ENCODE peak calls at places on chromosomes 11 and 22, in seven cellular contexts. M is uterus, I is HL-60, G is IMR-90, O is GM12878, C is mammary epithelial cell, Z is tibial artery. K is an unnamed sample.

GRCh38 chr11:20154381-20154780 is 5.9 kb downstream of the DBX1 start:
- DNase-seq in O (no peak), I (no peak), Z (no peak), C (no peak), M (no peak), G (no peak), K (no peak)

GRCh38 chr11:107591446-107592236 is 694 bp downstream of the ELMOD1 start:
- DNase-seq in O (no peak), C (peak), I (no peak), G (no peak), Z (no peak), M (no peak), K (peak)

GRCh38 chr11:2221591-2221990 is 48.8 kb downstream of the ASCL2 start:
- DNase-seq in G (no peak), C (no peak), M (no peak), O (no peak), I (no peak), Z (no peak), K (no peak)

GRCh38 chr11:14974723-14975587 is 2.8 kb upstream of the CALCA start:
- DNase-seq in O (no peak), I (no peak), M (no peak), Z (no peak), C (peak), G (peak), K (peak)

GRCh38 chr22:45831394-45831793 is 145.6 kb downstream of the WNT7B start:
- DNase-seq in O (no peak), C (no peak), Z (no peak), I (no peak), G (peak), M (no peak), K (no peak)

GRCh38 chr11:112579282-112579681 is 318.6 kb upstream of the PLET1 start:
- DNase-seq in G (no peak), Z (no peak), O (no peak), I (no peak), M (no peak), C (no peak), K (no peak)

GRCh38 chr11:12673924-12674570 is at the start of gene TEAD1:
- DNase-seq in C (peak), M (peak), Z (peak), I (peak), O (no peak), G (peak), K (peak)

GRCh38 chr11:110966131-110966530 is 253.9 kb upstream of the ARHGAP20 start:
- DNase-seq in I (no peak), G (no peak), M (no peak), Z (no peak), C (no peak), O (no peak), K (no peak)

GRCh38 chr11:109362059-109362458 is 59.9 kb upstream of the C11orf87 start:
- DNase-seq in M (no peak), I (no peak), C (no peak), O (no peak), Z (no peak), G (peak), K (no peak)

GRCh38 chr11:34250732-34251639 is 106.8 kb downstream of the ABTB2 start:
- DNase-seq in I (peak), O (no peak), G (peak), Z (peak), M (peak), C (peak), K (peak)

GRCh38 chr11:34168642-34169051 is 63.2 kb downstream of the NAT10 start:
- DNase-seq in I (no peak), O (no peak), G (peak), Z (no peak), M (peak), C (no peak), K (no peak)

GRCh38 chr22:31347251-31348008 is 1.3 kb upstream of the PATZ1 start:
- DNase-seq in I (peak), O (no peak), G (peak), M (peak), C (peak), Z (peak), K (peak)

GRCh38 chr11:66311965-66312548 is 4.8 kb downstream of the CD248 start:
- DNase-seq in C (peak), G (peak), M (peak), O (peak), Z (peak), I (peak), K (peak)

GRCh38 chr22:29380856-29381255 is 7.5 kb downstream of the AP1B1 start:
- DNase-seq in G (no peak), M (no peak), Z (no peak), I (no peak), C (no peak), O (no peak), K (no peak)

GRCh38 chr11:116811194-116811593 is 11.9 kb downstream of the APOA4 start:
- DNase-seq in G (no peak), I (no peak), O (no peak), Z (no peak), C (no peak), M (no peak), K (no peak)

GRCh38 chr11:125253795-125254525 is 89.4 kb downstream of the PKNOX2 start:
- DNase-seq in M (no peak), O (no peak), C (no peak), I (no peak), Z (no peak), G (no peak), K (no peak)

GRCh38 chr22:43273902-43274484 is 69.2 kb downstream of the SCUBE1 start:
- DNase-seq in Z (peak), C (peak), M (peak), G (peak), O (peak), I (peak), K (peak)

GRCh38 chr11:94132823-94133408 is 4.3 kb downstream of the PANX1 start:
- DNase-seq in Z (no peak), G (no peak), C (no peak), I (no peak), M (no peak), O (no peak), K (no peak)

GRCh38 chr22:27435839-27436581 is 365.5 kb downstream of the MN1 start:
- DNase-seq in Z (peak), O (no peak), G (peak), C (no peak), M (peak), I (no peak), K (no peak)

GRCh38 chr22:49693416-49693815 is 134.3 kb downstream of the BRD1 start:
- DNase-seq in I (no peak), G (no peak), M (no peak), O (no peak), Z (no peak), C (no peak), K (no peak)

GRCh38 chr11:21895686-21896085 is 297.2 kb upstream of the ANO5 start:
- DNase-seq in Z (no peak), G (no peak), O (no peak), C (no peak), I (no peak), M (no peak), K (no peak)

GRCh38 chr11:70265341-70265740 is 5.1 kb upstream of the PPFIA1 start:
- DNase-seq in C (no peak), Z (no peak), O (no peak), I (no peak), G (no peak), M (no peak), K (peak)

GRCh38 chr11:119085523-119085878 is 820 bp downstream of the HMBS start:
- DNase-seq in C (no peak), Z (no peak), I (no peak), G (no peak), O (no peak), M (no peak), K (no peak)

GRCh38 chr11:62665630-62666258 is 632 bp downstream of the CSKMT start:
- DNase-seq in C (no peak), Z (peak), M (peak), G (peak), O (no peak), I (peak), K (peak)

GRCh38 chr22:18035740-18036139 is 11.4 kb upstream of the MICAL3 start:
- DNase-seq in O (no peak), G (peak), M (no peak), Z (no peak), I (no peak), C (peak), K (no peak)

GRCh38 chr22:31836010-31836409 is 82.2 kb downstream of the DEPDC5 start:
- DNase-seq in G (no peak), M (no peak), O (no peak), I (no peak), Z (no peak), C (no peak), K (no peak)

GRCh38 chr11:77142091-77142975 is 14.3 kb downstream of the MYO7A start:
- DNase-seq in G (no peak), M (no peak), C (no peak), O (no peak), I (no peak), Z (no peak), K (peak)

GRCh38 chr11:103051986-103052385 is 40.0 kb downstream of the DCUN1D5 start:
- DNase-seq in Z (no peak), O (no peak), I (no peak), C (no peak), G (peak), M (no peak), K (no peak)

DNA sequence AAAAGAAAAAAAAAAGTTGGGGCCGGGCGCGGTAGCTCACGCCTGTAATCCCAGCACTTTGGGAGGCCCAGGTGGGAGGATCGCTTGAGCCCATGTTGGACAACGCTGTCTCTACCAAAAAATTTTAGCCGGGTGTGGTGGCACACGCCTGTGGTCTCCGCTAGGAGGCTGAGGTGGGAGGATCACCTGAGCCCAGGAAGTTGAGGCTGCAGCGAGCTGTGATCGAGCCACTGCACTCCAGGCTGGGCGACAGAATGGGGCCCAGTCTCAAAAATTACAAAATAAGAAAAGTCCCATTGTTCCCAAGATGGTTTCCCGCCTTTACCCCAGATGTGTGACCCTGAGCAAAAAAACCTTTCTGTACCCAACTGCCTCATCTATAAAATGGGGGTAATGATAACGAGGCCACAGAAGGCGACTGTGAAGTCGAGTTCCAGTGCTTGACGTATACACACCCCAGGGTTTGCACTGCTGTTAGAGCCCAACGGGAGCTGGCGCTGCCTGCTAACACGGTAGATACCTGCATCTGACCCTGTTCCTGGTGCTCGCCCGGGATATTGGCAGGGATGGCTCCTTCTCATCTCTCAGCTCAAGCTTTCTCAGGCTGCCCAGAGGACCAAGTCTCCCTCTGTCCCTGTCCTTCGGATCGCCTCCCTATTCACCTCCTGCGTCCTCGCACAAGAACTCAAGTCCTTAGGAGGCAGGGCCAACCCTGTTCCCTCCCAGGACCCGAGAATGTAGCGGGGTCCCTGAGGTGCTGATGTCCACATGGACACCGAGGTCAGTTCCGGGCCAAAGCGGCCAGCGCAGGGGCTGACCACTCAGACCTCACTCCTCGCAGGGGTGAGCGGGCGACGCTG is 1.1 kb upstream of the RPLP2 start:
- DNase-seq in M (no peak), I (no peak), O (no peak), G (no peak), Z (no peak), C (no peak), K (peak)
- TF ChIP-seq CTCF in M (no peak), I (no peak), O (peak), G (no peak), Z (no peak), C (no peak), K (peak)

GRCh38 chr22:33166206-33166605 is 108.0 kb upstream of the SYN3 start:
- DNase-seq in G (no peak), I (no peak), Z (no peak), M (no peak), C (no peak), O (no peak), K (no peak)

GRCh38 chr22:33162196-33162595 is 104.0 kb upstream of the SYN3 start:
- DNase-seq in M (no peak), C (no peak), G (no peak), O (no peak), I (no peak), Z (no peak), K (no peak)

GRCh38 chr22:33163815-33164214 is 105.6 kb upstream of the SYN3 start:
- DNase-seq in O (no peak), I (no peak), G (no peak), Z (no peak), M (no peak), C (no peak), K (no peak)

GRCh38 chr22:33167998-33168397 is 109.8 kb upstream of the SYN3 start:
- DNase-seq in C (no peak), O (no peak), I (no peak), M (no peak), Z (no peak), G (no peak), K (no peak)
- H3K4me3 ChIP-seq in C (no peak), O (no peak), I (no peak), M (no peak), Z (no peak), G (no peak), K (no peak)

GRCh38 chr11:67583319-67584204 is at the start of gene GSTP1:
- DNase-seq in Z (peak), I (peak), G (peak), M (peak), O (no peak), C (peak), K (peak)

GRCh38 chr11:67584205-67584880 is 731 bp downstream of the GSTP1 start:
- DNase-seq in I (peak), G (peak), Z (peak), O (no peak), C (peak), M (peak), K (peak)

GRCh38 chr11:67585911-67586310 is 2.3 kb downstream of the GSTP1 start:
- DNase-seq in G (no peak), C (no peak), I (no peak), M (no peak), Z (no peak), O (no peak), K (no peak)

GRCh38 chr11:67586568-67587250 is 3.1 kb downstream of the GSTP1 start:
- DNase-seq in Z (no peak), M (no peak), I (no peak), O (no peak), C (no peak), G (no peak), K (no peak)

DNA sequence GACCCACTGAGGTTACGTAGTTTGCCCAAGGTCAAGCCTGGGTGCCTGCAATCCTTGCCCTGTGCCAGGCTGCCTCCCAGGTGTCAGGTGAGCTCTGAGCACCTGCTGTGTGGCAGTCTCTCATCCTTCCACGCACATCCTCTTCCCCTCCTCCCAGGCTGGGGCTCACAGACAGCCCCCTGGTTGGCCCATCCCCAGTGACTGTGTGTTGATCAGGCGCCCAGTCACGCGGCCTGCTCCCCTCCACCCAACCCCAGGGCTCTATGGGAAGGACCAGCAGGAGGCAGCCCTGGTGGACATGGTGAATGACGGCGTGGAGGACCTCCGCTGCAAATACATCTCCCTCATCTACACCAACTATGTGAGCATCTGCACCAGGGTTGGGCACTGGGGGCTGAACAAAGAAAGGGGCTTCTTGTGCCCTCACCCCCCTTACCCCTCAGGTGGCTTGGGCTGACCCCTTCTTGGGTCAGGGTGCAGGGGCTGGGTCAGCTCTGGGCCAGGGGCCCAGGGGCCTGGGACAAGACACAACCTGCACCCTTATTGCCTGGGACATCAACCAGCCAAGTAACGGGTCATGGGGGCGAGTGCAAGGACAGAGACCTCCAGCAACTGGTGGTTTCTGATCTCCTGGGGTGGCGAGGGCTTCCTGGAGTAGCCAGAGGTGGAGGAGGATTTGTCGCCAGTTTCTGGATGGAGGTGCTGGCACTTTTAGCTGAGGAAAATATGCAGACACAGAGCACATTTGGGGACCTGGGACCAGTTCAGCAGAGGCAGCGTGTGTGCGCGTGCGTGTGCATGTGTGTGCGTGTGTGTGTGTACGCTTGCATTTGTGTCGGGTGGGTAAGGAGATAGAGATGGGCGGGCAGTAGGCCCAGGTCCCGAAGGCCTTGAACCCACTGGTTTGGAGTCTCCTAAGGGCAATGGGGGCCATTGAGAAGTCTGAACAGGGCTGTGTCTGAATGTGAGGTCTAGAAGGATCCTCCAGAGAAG is 1.6 kb downstream of the GSTP1 start:
- DNase-seq in C (no peak), I (no peak), Z (no peak), O (no peak), M (no peak), G (no peak), K (no peak)
- TF ChIP-seq CTCF in C (no peak), I (no peak), Z (no peak), O (no peak), M (no peak), G (no peak), K (no peak)

GRCh38 chr11:47987310-47987709 is 7.0 kb downstream of the PTPRJ start:
- DNase-seq in O (no peak), M (no peak), I (no peak), C (no peak), Z (no peak), G (no peak), K (peak)
- H3K4me3 ChIP-seq in O (peak), M (no peak), I (no peak), C (no peak), Z (no peak), G (no peak), K (no peak)

DNA sequence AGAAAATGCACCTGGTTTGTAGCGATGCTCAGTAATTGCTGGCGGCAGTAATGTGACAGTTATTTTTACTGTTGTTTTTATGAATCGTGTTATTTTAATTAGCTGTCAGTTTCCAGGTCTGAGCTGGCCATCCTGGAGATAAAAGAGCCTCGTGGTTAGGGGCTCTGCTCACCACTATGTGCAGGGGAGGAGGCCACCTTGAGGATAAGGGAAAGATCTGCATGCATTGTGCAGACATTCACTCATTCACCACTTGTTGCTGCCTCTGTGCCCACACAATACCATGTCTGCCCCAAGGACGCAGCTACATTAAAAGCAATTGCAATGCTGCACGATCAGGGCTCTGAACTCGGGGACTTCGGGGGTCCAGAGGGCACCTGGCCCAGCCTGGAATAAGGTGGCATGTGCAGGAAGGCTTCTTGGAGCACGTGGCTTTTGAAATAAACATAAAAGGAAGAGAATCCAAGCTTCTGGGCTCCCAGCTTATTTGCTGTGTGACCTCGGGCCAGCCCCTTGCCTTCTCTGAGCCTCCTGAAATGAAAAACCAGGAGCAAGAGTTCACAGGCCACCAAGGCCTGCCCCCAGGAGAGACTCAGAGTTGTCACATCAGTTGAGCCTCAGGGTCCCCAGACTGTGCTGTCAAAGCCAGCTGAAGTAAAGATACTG is 44.7 kb upstream of the SHISAL1 start:
- DNase-seq in M (peak), I (no peak), G (no peak), Z (no peak), O (no peak), C (no peak), K (no peak)
- TF ChIP-seq CTCF in M (peak), I (no peak), G (peak), Z (no peak), O (no peak), C (no peak), K (no peak)

GRCh38 chr11:47216141-47216798 is 1.5 kb downstream of the DDB2 start:
- DNase-seq in I (no peak), O (peak), M (peak), C (peak), G (peak), Z (peak), K (peak)
- H3K4me3 ChIP-seq in I (peak), O (peak), M (peak), C (peak), G (peak), Z (peak), K (peak)

DNA sequence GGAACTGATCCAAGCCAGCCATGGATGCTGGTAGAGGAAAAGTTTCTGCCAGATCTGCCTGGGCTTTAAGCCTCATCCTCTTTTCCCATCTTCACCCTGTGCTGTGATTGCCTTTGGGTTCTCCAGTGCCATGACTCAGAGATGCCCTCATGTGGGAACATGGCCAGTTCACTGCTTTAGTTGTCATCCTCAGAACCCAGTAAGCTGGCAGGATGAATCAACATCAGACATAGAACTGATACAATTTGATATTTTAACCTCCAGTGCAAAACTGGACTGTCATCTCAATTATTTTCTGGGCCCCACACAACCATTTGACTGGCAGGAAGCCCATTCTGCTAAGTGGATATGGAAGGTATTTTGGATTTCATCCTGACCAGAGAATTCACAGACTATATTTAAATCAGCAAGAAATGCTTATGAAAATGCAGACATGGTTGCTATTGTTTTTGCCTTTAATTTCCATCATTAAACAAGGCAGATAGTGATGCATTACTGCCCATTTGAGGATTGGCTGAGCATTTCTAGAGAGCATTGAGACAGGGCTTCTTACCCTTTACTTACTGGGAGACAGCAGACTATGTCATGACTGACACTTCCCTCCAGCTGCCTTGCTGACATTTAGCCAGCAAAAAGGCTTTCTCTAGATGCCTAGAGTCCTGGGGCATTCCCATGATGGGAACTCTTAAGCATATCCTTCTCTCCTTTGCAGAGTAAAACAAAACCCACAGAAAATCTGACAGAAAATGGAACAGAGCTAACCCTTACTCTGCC is 327.1 kb upstream of the MTNR1B start:
- DNase-seq in M (no peak), G (no peak), C (peak), Z (no peak), I (no peak), O (no peak), K (no peak)
- TF ChIP-seq CTCF in M (no peak), G (no peak), C (peak), Z (no peak), I (no peak), O (no peak), K (no peak)

GRCh38 chr11:73271936-73272679 is at the start of gene P2RY6:
- DNase-seq in G (peak), M (peak), I (peak), C (peak), O (no peak), Z (peak), K (peak)
- H3K4me3 ChIP-seq in G (no peak), M (no peak), I (peak), C (no peak), O (peak), Z (no peak), K (no peak)